ENCODE peak calls at places on chromosomes 3 and 15, in six cellular contexts. U is ovary, Y is ascending aorta, P is heart right ventricle, N is heart left ventricle, C is prostate gland. G is an unnamed sample.

GRCh38 chr3:116083686-116084085 is 361.6 kb downstream of the LSAMP start:
- DNase-seq in U (no peak), Y (no peak), P (no peak), N (no peak), C (no peak), G (no peak)

GRCh38 chr3:171095063-171095462 is 68.5 kb upstream of the SLC2A2 start:
- DNase-seq in U (no peak), Y (no peak), P (no peak), N (no peak), C (no peak), G (no peak)

GRCh38 chr3:124854027-124854426 is 33.1 kb downstream of the ITGB5 start:
- DNase-seq in U (no peak), Y (no peak), P (no peak), N (no peak), C (no peak), G (no peak)

GRCh38 chr15:79923068-79923514 is 26.3 kb upstream of the MTHFS start:
- DNase-seq in U (no peak), Y (no peak), P (peak; percentile 60), N (peak; percentile 69), C (peak; percentile 69), G (peak; percentile 73)

GRCh38 chr3:194485471-194485875 is 1.3 kb downstream of the ATP13A3 start:
- DNase-seq in U (no peak), Y (no peak), P (no peak), N (no peak), C (no peak), G (no peak)

GRCh38 chr15:66864871-66865281 is 162.8 kb downstream of the SMAD6 start:
- DNase-seq in U (no peak), Y (no peak), P (no peak), N (no peak), C (no peak), G (peak; percentile 28)

GRCh38 chr15:96720251-96720650 is 389.8 kb downstream of the NR2F2 start:
- DNase-seq in U (no peak), Y (no peak), P (no peak), N (no peak), C (no peak), G (no peak)

GRCh38 chr3:128328546-128329458 is 137.9 kb downstream of the DNAJB8 start:
- DNase-seq in U (no peak), Y (no peak), P (no peak), N (no peak), C (no peak), G (no peak)

GRCh38 chr15:82647045-82647834 is at the start of gene CPEB1:
- DNase-seq in U (peak; percentile 83), Y (no peak), P (peak; percentile 26), N (peak; percentile 43), C (no peak), G (no peak)

GRCh38 chr3:41200669-41201021 is 1.3 kb downstream of the CTNNB1 start:
- DNase-seq in U (no peak), Y (no peak), P (peak; percentile 14), N (no peak), C (peak; percentile 33), G (no peak)

GRCh38 chr3:189419022-189419421 is 212.2 kb upstream of the TP63 start:
- DNase-seq in U (no peak), Y (no peak), P (no peak), N (no peak), C (no peak), G (no peak)

GRCh38 chr15:78374436-78375393 is 34.6 kb downstream of the CRABP1 start:
- DNase-seq in U (no peak), Y (no peak), P (no peak), N (no peak), C (no peak), G (peak; percentile 32)

GRCh38 chr3:113552851-113553250 is 20.5 kb downstream of the SIDT1 start:
- DNase-seq in U (no peak), Y (no peak), P (no peak), N (no peak), C (no peak), G (no peak)

GRCh38 chr15:82043726-82044372 is 2.0 kb downstream of the MEX3B start:
- DNase-seq in U (peak; percentile 40), Y (no peak), P (no peak), N (no peak), C (no peak), G (no peak)

GRCh38 chr15:74830868-74831267 is 4.4 kb downstream of the CPLX3 start:
- DNase-seq in U (no peak), Y (no peak), P (peak; percentile 59), N (peak; percentile 80), C (no peak), G (no peak)
- TF ChIP-seq CTCF in U (no peak), Y (no peak), P (no peak), N (no peak), C (no peak), G (no peak)

GRCh38 chr15:90072978-90073640 is 29.2 kb downstream of the IDH2 start:
- DNase-seq in U (no peak), Y (no peak), P (no peak), N (no peak), C (no peak), G (no peak)

GRCh38 chr15:90074916-90075315 is 27.4 kb downstream of the IDH2 start:
- DNase-seq in U (no peak), Y (no peak), P (no peak), N (no peak), C (no peak), G (no peak)

GRCh38 chr15:90074023-90074422 is 28.2 kb downstream of the IDH2 start:
- DNase-seq in U (no peak), Y (no peak), P (no peak), N (peak; percentile 56), C (no peak), G (no peak)

GRCh38 chr15:90067953-90068613 is 34.2 kb downstream of the IDH2 start:
- DNase-seq in U (no peak), Y (no peak), P (no peak), N (no peak), C (no peak), G (no peak)

GRCh38 chr15:90071220-90071807 is 31.0 kb downstream of the IDH2 start:
- DNase-seq in U (peak; percentile 71), Y (peak; percentile 50), P (peak; percentile 90), N (peak; percentile 83), C (peak; percentile 81), G (peak; percentile 87)
- H3K36me3 ChIP-seq in U (no peaks in the 10 kb centered on the region), Y (peaks cover 32% of the 10 kb centered on the region), P (peaks cover 45% of the 10 kb centered on the region), N (peaks cover 12% of the 10 kb centered on the region), C (no peaks in the 10 kb centered on the region), G (peaks cover 42% of the 10 kb centered on the region)

GRCh38 chr3:183539821-183540220 is 15.7 kb downstream of the KLHL6 start:
- DNase-seq in U (no peak), Y (no peak), P (no peak), N (no peak), C (no peak), G (no peak)

GRCh38 chr3:183542355-183542754 is 13.2 kb downstream of the KLHL6 start:
- DNase-seq in U (no peak), Y (no peak), P (no peak), N (no peak), C (no peak), G (no peak)

GRCh38 chr3:183540501-183541234 is 14.8 kb downstream of the KLHL6 start:
- DNase-seq in U (no peak), Y (no peak), P (no peak), N (no peak), C (no peak), G (no peak)

GRCh38 chr3:183541738-183542137 is 13.8 kb downstream of the KLHL6 start:
- DNase-seq in U (no peak), Y (no peak), P (no peak), N (no peak), C (no peak), G (no peak)

GRCh38 chr3:183541235-183541655 is 14.3 kb downstream of the KLHL6 start:
- DNase-seq in U (no peak), Y (no peak), P (no peak), N (no peak), C (no peak), G (no peak)
- TF ChIP-seq CTCF in U (no peak), Y (no peak), P (no peak), N (no peak), C (no peak), G (no peak)

GRCh38 chr3:47612879-47613278 is 34.2 kb upstream of the CSPG5 start:
- DNase-seq in U (no peak), Y (no peak), P (no peak), N (no peak), C (no peak), G (no peak)

GRCh38 chr3:47614788-47615187 is 36.1 kb upstream of the CSPG5 start:
- DNase-seq in U (no peak), Y (no peak), P (no peak), N (no peak), C (no peak), G (no peak)

GRCh38 chr3:47612178-47612577 is 33.5 kb upstream of the CSPG5 start:
- DNase-seq in U (no peak), Y (no peak), P (no peak), N (no peak), C (no peak), G (no peak)

GRCh38 chr3:47611577-47611976 is 32.9 kb upstream of the CSPG5 start:
- DNase-seq in U (no peak), Y (no peak), P (no peak), N (no peak), C (no peak), G (no peak)

GRCh38 chr3:47613723-47614122 is 35.1 kb upstream of the CSPG5 start:
- DNase-seq in U (no peak), Y (no peak), P (no peak), N (no peak), C (no peak), G (no peak)
- H3K36me3 ChIP-seq in U (no peaks in the 10 kb centered on the region), Y (peaks cover 36% of the 10 kb centered on the region), P (peaks cover 54% of the 10 kb centered on the region), N (peaks cover 11% of the 10 kb centered on the region), C (no peaks in the 10 kb centered on the region), G (peaks cover 25% of the 10 kb centered on the region)

G was measured in lung.